ENCODE peak calls at places on chromosomes 1 and 21, in four cellular contexts. Y, I, V and L are unnamed samples.

GRCh38 chr1:40256401-40257084 is 1.5 kb upstream of the ZMPSTE24 start:
- DNase-seq in V (peak), Y (no peak), I (no peak), L (no peak)

GRCh38 chr1:215793210-215793609 is 226.1 kb downstream of the KCTD3 start:
- DNase-seq in V (peak), Y (peak), I (no peak), L (no peak)

GRCh38 chr1:160428655-160429054 is 28.3 kb downstream of the VANGL2 start:
- DNase-seq in Y (peak), I (peak), V (peak), L (no peak)

GRCh38 chr1:76546354-76546933 is 320.8 kb upstream of the ST6GALNAC5 start:
- DNase-seq in V (no peak), Y (no peak), I (no peak), L (no peak)

GRCh38 chr1:77538956-77539509 is 143.4 kb downstream of the ZZZ3 start:
- DNase-seq in V (peak), Y (peak), I (no peak), L (no peak)

GRCh38 chr21:34939673-34940321 is 109.3 kb downstream of the RUNX1 start:
- DNase-seq in Y (no peak), I (no peak), V (no peak), L (no peak)

GRCh38 chr1:228354390-228355320 is 52.0 kb downstream of the TRIM11 start:
- DNase-seq in I (no peak), V (peak), Y (no peak), L (no peak)

GRCh38 chr1:9505142-9505541 is 34.1 kb upstream of the SLC25A33 start:
- DNase-seq in V (no peak), I (no peak), Y (no peak), L (no peak)

GRCh38 chr1:23719162-23719820 is 24.0 kb upstream of the ELOA start:
- DNase-seq in Y (peak), V (no peak), I (no peak), L (no peak)

GRCh38 chr1:55321947-55322346 is 106.8 kb upstream of the USP24 start:
- DNase-seq in Y (no peak), V (peak), I (no peak), L (no peak)

GRCh38 chr1:243974451-243975292 is 76.4 kb upstream of the ZBTB18 start:
- DNase-seq in V (peak), I (no peak), Y (peak), L (no peak)

GRCh38 chr1:1777510-1777909 is 760 bp downstream of the NADK start:
- DNase-seq in I (peak), V (peak), Y (peak), L (no peak)

GRCh38 chr1:161032409-161032808 is 6.4 kb downstream of the TSTD1 start:
- DNase-seq in I (no peak), Y (peak), V (no peak), L (no peak)

GRCh38 chr1:21254335-21254951 is 35.8 kb downstream of the ECE1 start:
- DNase-seq in I (no peak), V (no peak), Y (peak), L (no peak)

GRCh38 chr1:71343686-71344416 is 263.0 kb upstream of the ZRANB2 start:
- DNase-seq in Y (no peak), I (no peak), V (no peak), L (no peak)

GRCh38 chr1:202014060-202014459 is 3.7 kb downstream of the ELF3 start:
- DNase-seq in I (no peak), V (no peak), Y (no peak), L (no peak)

GRCh38 chr1:93704063-93704462 is 22.4 kb upstream of the BCAR3 start:
- DNase-seq in V (no peak), Y (no peak), I (peak), L (no peak)

GRCh38 chr1:160078392-160079195 is 2.7 kb upstream of the KCNJ9 start:
- DNase-seq in V (peak), Y (peak), I (no peak), L (no peak)

GRCh38 chr1:245091818-245092637 is 62.8 kb upstream of the KIF26B start:
- DNase-seq in Y (peak), V (peak), I (no peak), L (no peak)